ENCODE peak calls at places on chromosomes 5 and 9, in ten cellular contexts. K is body of pancreas, H is stomach, E is upper lobe of left lung, D is tibial nerve, I is K562, J is adrenal gland, F is ovary, Q is IMR-90, Z is sigmoid colon. R is an unnamed sample.
A peak's percentile ranks its signal among the peaks of the same experiment; 100 is the strongest.

GRCh38 chr5:175696139-175696854 is 38.4 kb downstream of the HRH2 start:
- DNase-seq in K (peak; percentile 53), H (peak; percentile 66), E (peak; percentile 90), D (peak; percentile 39), I (peak; percentile 78), J (peak; percentile 82), F (peak; percentile 23), Q (no peak), Z (peak; percentile 82), R (peak; percentile 82)

GRCh38 chr9:12797037-12797436 is 22.2 kb downstream of the LURAP1L start:
- DNase-seq in K (no peak), H (no peak), E (no peak), D (no peak), I (no peak), J (no peak), F (no peak), Q (no peak), Z (no peak), R (no peak)

GRCh38 chr5:115461506-115462290 is 82.9 kb downstream of the FEM1C start:
- DNase-seq in K (no peak), H (no peak), E (no peak), D (no peak), I (no peak), J (no peak), F (no peak), Q (peak; percentile 90), Z (no peak), R (no peak)

GRCh38 chr5:62354028-62354874 is 48.2 kb downstream of the KIF2A start:
- DNase-seq in K (no peak), H (no peak), E (no peak), D (no peak), I (peak; percentile 37), J (no peak), F (no peak), Q (peak; percentile 65), Z (no peak), R (no peak)

GRCh38 chr5:113038136-113038535 is 61.5 kb downstream of the DCP2 start:
- DNase-seq in K (no peak), H (no peak), E (no peak), D (no peak), I (no peak), J (no peak), F (no peak), Q (no peak), Z (no peak), R (no peak)

GRCh38 chr9:127731938-127732337 is 3.2 kb downstream of the TOR2A start:
- DNase-seq in K (no peak), H (no peak), E (no peak), D (no peak), I (no peak), J (no peak), F (no peak), Q (no peak), Z (peak; percentile 80), R (no peak)

GRCh38 chr9:133505901-133506652 is 18.7 kb downstream of the MYMK start:
- DNase-seq in K (peak; percentile 51), H (no peak), E (no peak), D (peak; percentile 72), I (peak; percentile 83), J (peak; percentile 53), F (peak; percentile 83), Q (peak; percentile 12), Z (no peak), R (peak; percentile 90)

GRCh38 chr5:180259260-180259611 is 32.6 kb downstream of the MAPK9 start:
- DNase-seq in K (no peak), H (no peak), E (no peak), D (no peak), I (no peak), J (no peak), F (no peak), Q (peak; percentile 1), Z (no peak), R (no peak)

GRCh38 chr5:107604990-107605389 is 65.7 kb downstream of the EFNA5 start:
- DNase-seq in K (no peak), H (no peak), E (no peak), D (no peak), I (no peak), J (no peak), F (no peak), Q (peak; percentile 37), Z (no peak), R (no peak)

GRCh38 chr9:84819446-84819845 is 149.9 kb downstream of the NTRK2 start:
- DNase-seq in K (no peak), H (no peak), E (no peak), D (no peak), I (no peak), J (no peak), F (no peak), Q (no peak), Z (no peak), R (no peak)
- TF ChIP-seq CTCF in K (no peak), H (no peak), E (no peak), D (no peak), I (no peak), J (no peak), F (no peak), Q (no peak), Z (no peak), R (no peak)

DNA sequence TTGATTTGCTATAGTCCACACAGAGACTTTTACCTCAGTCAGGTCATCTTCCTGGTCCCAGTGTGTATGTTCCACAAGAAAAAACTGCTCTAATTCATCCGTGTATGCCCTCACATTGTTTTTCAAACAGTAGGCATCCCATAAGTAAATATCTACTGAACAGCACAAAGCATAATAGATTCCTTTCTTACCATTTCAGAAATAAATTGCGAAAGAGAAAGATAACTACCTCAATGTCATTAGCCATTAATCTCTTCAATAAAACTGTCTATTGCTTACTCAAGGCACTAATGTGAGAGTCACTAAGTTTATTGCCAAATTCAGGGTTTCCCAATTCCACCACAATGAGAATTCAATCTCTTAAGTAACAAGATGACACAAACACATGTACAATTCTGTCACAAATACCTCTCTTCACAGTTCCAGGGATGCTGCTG is 9.6 kb downstream of the FBXW2 start:
- DNase-seq in K (no peak), H (no peak), E (no peak), D (no peak), I (no peak), J (no peak), F (no peak), Q (peak; percentile 38), Z (no peak), R (no peak)
- TF ChIP-seq POLR2A in K (no peak), H (no peak), E (no peak), D (no peak), I (no peak), J (no peak), F (no peak), Q (no peak), Z (no peak), R (no peak)

GRCh38 chr9:1337169-1337568 is 287.0 kb downstream of the DMRT2 start:
- DNase-seq in K (no peak), H (no peak), E (no peak), D (no peak), I (no peak), J (no peak), F (no peak), Q (no peak), Z (no peak), R (no peak)
- TF ChIP-seq CTCF in K (no peak), H (no peak), E (no peak), D (no peak), I (no peak), J (no peak), F (no peak), Q (no peak), Z (no peak), R (no peak)

GRCh38 chr9:111036068-111036789 is 2.0 kb downstream of the LPAR1 start:
- DNase-seq in K (peak; percentile 73), H (peak; percentile 66), E (peak; percentile 72), D (peak; percentile 74), I (no peak), J (peak; percentile 30), F (peak; percentile 55), Q (peak; percentile 68), Z (peak; percentile 88), R (peak; percentile 60)

GRCh38 chr9:111030492-111030891 is 7.8 kb downstream of the LPAR1 start:
- DNase-seq in K (no peak), H (no peak), E (no peak), D (no peak), I (no peak), J (no peak), F (no peak), Q (no peak), Z (no peak), R (no peak)

GRCh38 chr9:111036946-111037743 is 1.1 kb downstream of the LPAR1 start:
- DNase-seq in K (no peak), H (no peak), E (no peak), D (no peak), I (no peak), J (no peak), F (peak; percentile 37), Q (peak; percentile 37), Z (no peak), R (no peak)

GRCh38 chr9:111034573-111035539 is 3.4 kb downstream of the LPAR1 start:
- DNase-seq in K (no peak), H (no peak), E (no peak), D (no peak), I (no peak), J (no peak), F (no peak), Q (peak; percentile 38), Z (no peak), R (no peak)

GRCh38 chr9:111034146-111034545 is 4.1 kb downstream of the LPAR1 start:
- DNase-seq in K (no peak), H (no peak), E (no peak), D (no peak), I (no peak), J (no peak), F (no peak), Q (peak; percentile 72), Z (no peak), R (no peak)
- TF ChIP-seq POLR2A in K (no peak), H (no peak), E (no peak), D (no peak), I (no peak), J (no peak), F (no peak), Q (no peak), Z (no peak), R (no peak)

GRCh38 chr9:18294229-18294628 is 179.7 kb upstream of the ADAMTSL1 start:
- DNase-seq in K (no peak), H (no peak), E (no peak), D (no peak), I (no peak), J (no peak), F (no peak), Q (no peak), Z (no peak), R (no peak)

GRCh38 chr9:18299449-18299848 is 174.5 kb upstream of the ADAMTSL1 start:
- DNase-seq in K (no peak), H (no peak), E (no peak), D (no peak), I (no peak), J (no peak), F (no peak), Q (no peak), Z (no peak), R (no peak)

GRCh38 chr9:18296702-18297531 is 177.0 kb upstream of the ADAMTSL1 start:
- DNase-seq in K (no peak), H (no peak), E (no peak), D (no peak), I (no peak), J (no peak), F (no peak), Q (peak; percentile 53), Z (no peak), R (no peak)

DNA sequence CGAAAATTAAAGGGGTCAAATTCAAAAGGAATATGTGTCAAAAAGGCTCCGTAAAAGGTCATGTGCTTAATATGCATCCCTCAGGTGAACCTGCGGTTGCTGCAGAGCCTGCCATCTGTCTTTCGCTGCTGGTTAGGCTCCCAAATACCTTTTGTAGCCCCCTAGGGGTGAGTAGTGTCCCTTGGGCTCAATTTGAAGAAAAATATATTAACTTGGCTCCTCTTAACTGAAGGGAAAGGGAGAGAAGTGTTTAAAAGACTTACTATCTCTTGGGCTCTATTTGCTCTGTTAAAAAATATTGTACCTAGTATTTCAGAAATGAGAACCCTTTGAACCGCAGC is 176.5 kb upstream of the ADAMTSL1 start:
- DNase-seq in K (no peak), H (no peak), E (no peak), D (no peak), I (no peak), J (no peak), F (no peak), Q (no peak), Z (no peak), R (no peak)
- TF ChIP-seq CTCF in K (no peak), H (no peak), E (no peak), D (no peak), I (no peak), J (no peak), F (no peak), Q (peak; percentile 25), Z (no peak), R (no peak)

R was measured in heart left ventricle.